ENCODE peak calls at places on chromosomes 6 and 20, in five cellular contexts. E, G, K, B and H are unnamed samples.

GRCh38 chr6:155985660-155986138 is 530.1 kb upstream of the NOX3 start:
- DNase-seq in E (no peak), K (no peak), G (no peak), B (no peak), H (no peak)

GRCh38 chr20:48066256-48066655 is 281.0 kb upstream of the SULF2 start:
- DNase-seq in G (no peak), B (no peak), E (no peak), K (no peak), H (no peak)

GRCh38 chr6:90811596-90812226 is 224.8 kb upstream of the MAP3K7 start:
- DNase-seq in E (no peak), B (no peak), G (no peak), K (no peak), H (no peak)

GRCh38 chr6:78533426-78533825 is 333.9 kb upstream of the IRAK1BP1 start:
- DNase-seq in K (no peak), B (no peak), G (no peak), E (no peak), H (no peak)

GRCh38 chr6:331622-332521 is 39.6 kb downstream of the DUSP22 start:
- DNase-seq in E (no peak), G (peak; percentile 93), B (no peak), K (no peak), H (no peak)

GRCh38 chr6:152821525-152821924 is 70.9 kb downstream of the VIP start:
- DNase-seq in G (no peak), E (peak; percentile 3), B (no peak), K (no peak), H (no peak)

GRCh38 chr20:15447549-15447948 is 1110.1 kb upstream of the FLRT3 start:
- DNase-seq in G (no peak), K (no peak), B (no peak), E (no peak), H (no peak)

GRCh38 chr6:107679457-107679856 is 144.7 kb downstream of the SCML4 start:
- DNase-seq in K (no peak), E (no peak), G (no peak), B (peak; percentile 52), H (no peak)

GRCh38 chr20:36550797-36551299 is 9.5 kb downstream of the MYL9 start:
- DNase-seq in K (no peak), E (no peak), G (no peak), B (no peak), H (no peak)

GRCh38 chr6:43708857-43709653 is 21.5 kb upstream of the MRPS18A start:
- DNase-seq in K (no peak), G (no peak), E (no peak), B (peak; percentile 58), H (no peak)

GRCh38 chr6:21679761-21680265 is 86.3 kb downstream of the SOX4 start:
- DNase-seq in E (no peak), K (no peak), B (no peak), G (no peak), H (no peak)

GRCh38 chr6:13453771-13454251 is 33.6 kb downstream of the GFOD1 start:
- DNase-seq in K (no peak), B (no peak), E (peak; percentile 80), G (peak; percentile 65), H (no peak)

GRCh38 chr20:38872491-38873049 is 53.6 kb upstream of the FAM83D start:
- DNase-seq in E (no peak), G (no peak), K (no peak), B (no peak), H (no peak)

GRCh38 chr6:65708162-65708561 is 1.1 kb upstream of the EYS start:
- DNase-seq in B (no peak), E (no peak), K (no peak), G (no peak), H (no peak)

GRCh38 chr6:159875194-159875593 is 15.6 kb upstream of the MAS1 start:
- DNase-seq in B (no peak), G (peak; percentile 24), K (peak; percentile 75), E (no peak), H (no peak)

GRCh38 chr20:15699431-15700146 is 873.7 kb downstream of the KIF16B start:
- DNase-seq in K (no peak), E (no peak), B (no peak), G (no peak), H (no peak)

GRCh38 chr6:32883789-32884188 is 29.8 kb downstream of the PSMB9 start:
- DNase-seq in B (no peak), G (no peak), K (no peak), E (no peak), H (no peak)

GRCh38 chr6:37717836-37718251 is 20.2 kb upstream of the MDGA1 start:
- DNase-seq in G (no peak), E (no peak), B (no peak), K (no peak), H (no peak)

GRCh38 chr20:44586986-44587980 is 4.9 kb downstream of the PKIG start:
- DNase-seq in E (no peak), G (no peak), K (no peak), B (no peak), H (no peak)

GRCh38 chr6:148455674-148456559 is 113.3 kb downstream of the SASH1 start:
- DNase-seq in G (no peak), K (no peak), B (no peak), E (no peak), H (no peak)

GRCh38 chr6:33313105-33313708 is 671 bp downstream of the TAPBP start:
- DNase-seq in G (no peak), B (peak; percentile 51), E (no peak), K (no peak), H (peak; percentile 79)

GRCh38 chr6:157982297-157982579 is 575 bp downstream of the SYNJ2 start:
- DNase-seq in B (peak; percentile 69), E (no peak), K (peak; percentile 62), G (no peak), H (no peak)

GRCh38 chr6:17584241-17584803 is 15.8 kb upstream of the FAM8A1 start:
- DNase-seq in G (no peak), K (peak; percentile 67), E (peak; percentile 66), B (peak; percentile 62), H (peak; percentile 69)

GRCh38 chr6:136989591-136990578 is 54.9 kb downstream of the IL20RA start:
- DNase-seq in B (no peak), E (no peak), G (no peak), K (no peak), H (peak; percentile 87)

GRCh38 chr6:111852704-111853103 is 20.5 kb downstream of the FYN start:
- DNase-seq in B (no peak), K (peak; percentile 45), E (no peak), G (no peak), H (no peak)

GRCh38 chr20:38143646-38144554 is 21.2 kb downstream of the TGM2 start:
- DNase-seq in G (no peak), E (no peak), K (peak; percentile 91), B (peak; percentile 32), H (peak; percentile 46)

GRCh38 chr6:69732640-69733039 is 64.2 kb downstream of the LMBRD1 start:
- DNase-seq in E (no peak), K (no peak), G (peak; percentile 11), B (peak; percentile 12), H (no peak)
- TF ChIP-seq CTCF in E (no peak), K (peak; percentile 8), G (peak; percentile 29), B (peak; percentile 13), H (peak; percentile 50)

DNA sequence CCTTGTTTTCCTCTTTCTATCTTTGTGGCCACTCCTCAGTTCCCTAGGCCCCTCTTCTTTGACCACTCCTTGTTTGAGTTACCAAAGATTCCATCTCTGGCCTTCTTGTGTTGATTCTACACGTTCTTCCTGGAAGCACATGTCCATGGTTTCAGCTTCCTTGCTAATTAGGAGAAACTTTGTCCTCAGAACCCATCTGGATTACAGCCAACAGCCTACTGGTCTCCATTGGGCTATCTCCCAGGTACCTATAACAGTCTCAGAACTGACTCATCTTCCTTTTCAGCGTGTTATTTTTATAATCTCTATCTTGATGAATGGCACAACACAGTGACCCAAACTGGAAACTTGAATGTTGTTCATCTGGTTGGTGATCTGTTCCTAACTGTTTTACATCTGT is 17.5 kb downstream of the PTPRA start:
- DNase-seq in G (no peak), E (no peak), K (no peak), B (peak; percentile 62), H (no peak)
- TF ChIP-seq ZBTB33 in G (no peak), E (no peak), K (no peak), B (no peak), H (no peak)

GRCh38 chr20:46963196-46963529 is 68.5 kb downstream of the EYA2 start:
- DNase-seq in E (no peak), G (no peak), K (no peak), B (no peak), H (peak; percentile 77)
- TF ChIP-seq RAD21 in E (no peak), G (no peak), K (no peak), B (no peak), H (no peak)

GRCh38 chr20:9100721-9101120 is 31.8 kb downstream of the PLCB4 start:
- DNase-seq in B (no peak), G (no peak), K (no peak), E (no peak), H (no peak)

GRCh38 chr20:9093203-9093962 is 24.5 kb downstream of the PLCB4 start:
- DNase-seq in G (no peak), B (no peak), K (no peak), E (no peak), H (no peak)

GRCh38 chr20:9103955-9104354 is 35.1 kb downstream of the PLCB4 start:
- DNase-seq in G (no peak), B (no peak), E (no peak), K (no peak), H (no peak)

GRCh38 chr20:9102456-9102855 is 33.6 kb downstream of the PLCB4 start:
- DNase-seq in B (no peak), G (no peak), E (no peak), K (no peak), H (no peak)

DNA sequence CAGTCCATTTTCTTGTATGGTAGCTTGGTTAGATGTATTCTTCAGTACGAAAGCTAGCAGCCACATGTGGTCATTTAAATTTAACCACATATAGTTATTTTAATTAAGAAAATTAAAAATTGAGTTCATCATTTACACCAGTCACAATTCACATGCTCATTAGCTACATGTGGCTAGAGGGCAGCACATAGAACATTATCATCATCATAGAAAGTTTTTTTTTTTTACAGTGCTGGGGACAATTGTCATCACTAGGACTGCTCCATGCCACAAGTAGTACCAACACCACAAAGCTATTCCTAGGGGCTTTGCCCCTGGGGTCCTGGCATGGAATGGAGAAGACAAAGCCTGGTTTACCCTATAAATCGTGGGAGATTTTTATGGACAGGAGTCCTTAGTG is 30.5 kb downstream of the PLCB4 start:
- DNase-seq in E (no peak), K (no peak), G (no peak), B (no peak), H (no peak)
- TF ChIP-seq CTCF in E (no peak), K (no peak), G (no peak), B (no peak), H (no peak)

GRCh38 chr20:46694484-46694883 is 5.2 kb upstream of the TP53RK start:
- DNase-seq in E (no peak), G (peak; percentile 27), K (no peak), B (peak; percentile 70), H (no peak)
- TF ChIP-seq ZBTB33 in E (no peak), G (no peak), K (no peak), B (no peak), H (no peak)

GRCh38 chr20:60249436-60249835 is 291.2 kb downstream of the CDH26 start:
- DNase-seq in G (no peak), B (no peak), E (no peak), K (no peak), H (no peak)
- TF ChIP-seq RAD21 in G (no peak), B (no peak), E (no peak), K (no peak), H (no peak)

GRCh38 chr20:62704341-62704948 is 4.2 kb upstream of the NTSR1 start:
- DNase-seq in K (peak; percentile 67), E (peak; percentile 91), G (no peak), B (no peak), H (peak; percentile 85)
- TF ChIP-seq CTCF in K (no peak), E (no peak), G (no peak), B (no peak), H (peak; percentile 17)